ENCODE peak calls at places on chromosomes 4 and X, in ten cellular contexts. F, I, R, U, Q, E, W, L, G and A are unnamed samples.

GRCh38 chr4:182978152-182978827 is 61.1 kb upstream of the DCTD start:
- DNase-seq in R (no peak), W (peak), U (no peak), L (no peak), E (no peak), I (no peak), G (no peak), Q (peak), F (no peak), A (peak)

GRCh38 chr4:147578611-147579010 is 38.6 kb upstream of the TMEM184C start:
- DNase-seq in U (no peak), L (no peak), Q (no peak), I (no peak), F (no peak), W (no peak), E (no peak), R (no peak), G (no peak), A (no peak)

GRCh38 chrX:37796805-37797204 is 16.9 kb downstream of the CYBB start:
- DNase-seq in W (peak), I (no peak), R (no peak), E (no peak), G (no peak), Q (no peak), U (no peak), L (no peak), F (no peak), A (no peak)

GRCh38 chrX:129984196-129984962 is 1.9 kb downstream of the BCORL1 start:
- DNase-seq in E (peak), L (peak), U (no peak), I (no peak), W (peak), G (no peak), F (no peak), Q (no peak), R (no peak), A (no peak)

GRCh38 chrX:123108513-123109427 is 75.3 kb upstream of the GRIA3 start:
- DNase-seq in W (no peak), I (no peak), L (no peak), U (no peak), Q (no peak), E (no peak), F (no peak), G (no peak), R (no peak), A (no peak)

GRCh38 chr4:104989363-104989762 is 157.3 kb upstream of the TET2 start:
- DNase-seq in Q (peak), G (peak), W (no peak), L (no peak), E (peak), F (no peak), U (no peak), I (no peak), R (no peak), A (no peak)

GRCh38 chr4:19850909-19851308 is 400.8 kb upstream of the SLIT2 start:
- DNase-seq in G (no peak), E (no peak), Q (peak), I (no peak), F (no peak), W (no peak), R (peak), L (no peak), U (peak), A (peak)

GRCh38 chrX:118595501-118596042 is 100.0 kb downstream of the DOCK11 start:
- DNase-seq in E (peak), R (no peak), F (no peak), L (no peak), G (peak), W (no peak), I (no peak), Q (peak), U (no peak), A (no peak)

GRCh38 chrX:109936114-109936513 is 66.8 kb upstream of the TMEM164 start:
- DNase-seq in G (no peak), Q (peak), F (no peak), R (no peak), I (no peak), W (no peak), L (no peak), U (peak), E (no peak), A (no peak)

GRCh38 chrX:71859637-71860036 is 51.0 kb upstream of the NHSL2 start:
- DNase-seq in W (peak), G (peak), L (no peak), U (no peak), Q (peak), E (peak), F (peak), I (no peak), R (peak), A (peak)

GRCh38 chr4:38983756-38984647 is 48.2 kb downstream of the TMEM156 start:
- DNase-seq in L (no peak), Q (peak), W (no peak), U (peak), R (no peak), F (peak), I (no peak), E (no peak), G (no peak), A (peak)

GRCh38 chr4:119626420-119626819 is 2.2 kb downstream of the PDE5A start:
- DNase-seq in R (no peak), L (no peak), U (no peak), I (no peak), F (no peak), Q (no peak), G (no peak), W (no peak), E (no peak), A (peak)

GRCh38 chr4:175509320-175509719 is 302.7 kb downstream of the GPM6A start:
- DNase-seq in E (peak), W (no peak), U (no peak), L (no peak), Q (peak), G (no peak), R (no peak), I (no peak), F (peak), A (no peak)

GRCh38 chrX:132022115-132022862 is 813 bp upstream of the STK26 start:
- DNase-seq in L (no peak), W (no peak), Q (no peak), E (peak), R (no peak), U (no peak), F (peak), I (no peak), G (peak), A (peak)

GRCh38 chr4:109290918-109291317 is 11.5 kb downstream of the COL25A1 start:
- DNase-seq in E (no peak), L (no peak), G (no peak), I (no peak), W (no peak), R (no peak), U (no peak), F (no peak), Q (no peak), A (no peak)